ENCODE peak calls at places on chromosome X, in five cellular contexts. One of them, this sample, is unnamed.

GRCh38 chrX:81120936-81121351 is 80.8 kb downstream of the HMGN5 start:
- DNase-seq in astrocyte of the cerebellum: peak
- DNase-seq in T-cell: no peak
- DNase-seq in stimulated activated CD4-positive, alpha-beta T cell treated with anti-CD3 and anti-CD28 coated beads, Interleukin-4, amount 100 ng/mL, for 48 hours: peak
- DNase-seq in SK-MEL-5: peak
- DNase-seq in this sample: no peak

GRCh38 chrX:136953867-136954787 is 73.6 kb upstream of the RBMX start:
- DNase-seq in astrocyte of the cerebellum: peak
- DNase-seq in T-cell: peak
- DNase-seq in stimulated activated CD4-positive, alpha-beta T cell treated with anti-CD3 and anti-CD28 coated beads, Interleukin-4, amount 100 ng/mL, for 48 hours: peak
- DNase-seq in SK-MEL-5: peak
- DNase-seq in this sample: peak

GRCh38 chrX:130981836-130982235 is 76.3 kb upstream of the ARHGAP36 start:
- DNase-seq in astrocyte of the cerebellum: no peak
- DNase-seq in T-cell: no peak
- DNase-seq in stimulated activated CD4-positive, alpha-beta T cell treated with anti-CD3 and anti-CD28 coated beads, Interleukin-4, amount 100 ng/mL, for 48 hours: no peak
- DNase-seq in SK-MEL-5: no peak
- DNase-seq in this sample: no peak

GRCh38 chrX:53114864-53115549 is 21.1 kb downstream of the KANTR start:
- DNase-seq in astrocyte of the cerebellum: no peak
- DNase-seq in T-cell: no peak
- DNase-seq in stimulated activated CD4-positive, alpha-beta T cell treated with anti-CD3 and anti-CD28 coated beads, Interleukin-4, amount 100 ng/mL, for 48 hours: no peak
- DNase-seq in SK-MEL-5: no peak
- DNase-seq in this sample: no peak

GRCh38 chrX:54808109-54808604 is 612 bp downstream of the MAGED2 start:
- DNase-seq in astrocyte of the cerebellum: peak
- DNase-seq in T-cell: peak
- DNase-seq in stimulated activated CD4-positive, alpha-beta T cell treated with anti-CD3 and anti-CD28 coated beads, Interleukin-4, amount 100 ng/mL, for 48 hours: no peak
- DNase-seq in SK-MEL-5: peak
- DNase-seq in this sample: peak

GRCh38 chrX:15170927-15171326 is 99.0 kb downstream of the ASB9 start:
- DNase-seq in astrocyte of the cerebellum: peak
- DNase-seq in T-cell: no peak
- DNase-seq in stimulated activated CD4-positive, alpha-beta T cell treated with anti-CD3 and anti-CD28 coated beads, Interleukin-4, amount 100 ng/mL, for 48 hours: no peak
- DNase-seq in SK-MEL-5: peak
- DNase-seq in this sample: no peak

GRCh38 chrX:12954981-12955380 is 19.9 kb upstream of the TMSB4X start:
- DNase-seq in astrocyte of the cerebellum: no peak
- DNase-seq in T-cell: no peak
- DNase-seq in stimulated activated CD4-positive, alpha-beta T cell treated with anti-CD3 and anti-CD28 coated beads, Interleukin-4, amount 100 ng/mL, for 48 hours: no peak
- DNase-seq in SK-MEL-5: no peak
- DNase-seq in this sample: no peak

GRCh38 chrX:43618376-43619205 is 37.5 kb upstream of the MAOA start:
- DNase-seq in astrocyte of the cerebellum: no peak
- DNase-seq in T-cell: no peak
- DNase-seq in stimulated activated CD4-positive, alpha-beta T cell treated with anti-CD3 and anti-CD28 coated beads, Interleukin-4, amount 100 ng/mL, for 48 hours: no peak
- DNase-seq in SK-MEL-5: no peak
- DNase-seq in this sample: no peak

GRCh38 chrX:110316351-110317078 is 1.4 kb downstream of the AMMECR1 start:
- DNase-seq in astrocyte of the cerebellum: no peak
- DNase-seq in T-cell: no peak
- DNase-seq in stimulated activated CD4-positive, alpha-beta T cell treated with anti-CD3 and anti-CD28 coated beads, Interleukin-4, amount 100 ng/mL, for 48 hours: no peak
- DNase-seq in SK-MEL-5: peak
- DNase-seq in this sample: no peak

GRCh38 chrX:9279271-9279596 is 185.6 kb upstream of the TBL1X start:
- DNase-seq in astrocyte of the cerebellum: no peak
- DNase-seq in T-cell: no peak
- DNase-seq in stimulated activated CD4-positive, alpha-beta T cell treated with anti-CD3 and anti-CD28 coated beads, Interleukin-4, amount 100 ng/mL, for 48 hours: no peak
- DNase-seq in SK-MEL-5: no peak
- DNase-seq in this sample: no peak

GRCh38 chrX:153763298-153763932 is 634 bp upstream of the PLXNB3 start:
- DNase-seq in astrocyte of the cerebellum: no peak
- DNase-seq in T-cell: no peak
- DNase-seq in stimulated activated CD4-positive, alpha-beta T cell treated with anti-CD3 and anti-CD28 coated beads, Interleukin-4, amount 100 ng/mL, for 48 hours: no peak
- DNase-seq in SK-MEL-5: no peak
- DNase-seq in this sample: no peak

This sample was measured in anterior cingulate cortex.